ENCODE peak calls at places on chromosomes 2 and 18, in six cellular contexts. C is GM12892; B is NCI-H2029 treated with DMSO at 0.1 percent for 48 hours; Y is stimulated activated CD4-positive, alpha-beta T cell treated with anti-CD3 and anti-CD28 coated beads, Interleukin-1b, Interleukin-23, amount 100 ng/mL, for 48 hours; K is fibroblast of the conjunctiva; H is activated CD4-positive, alpha-beta T cell treated with anti-CD3 and anti-CD28 coated beads, Interleukin-2, amount 50 U/mL, for 1 hour. F is an unnamed sample.

GRCh38 chr2:225002039-225002655 is 40.1 kb downstream of the DOCK10 start:
- DNase-seq in C (peak), B (peak), Y (peak), K (peak), H (peak), F (peak)

GRCh38 chr2:113178891-113179290 is 5.1 kb downstream of the PSD4 start:
- DNase-seq in C (no peak), B (no peak), Y (peak), K (no peak), H (peak), F (no peak)

GRCh38 chr2:715847-716573 is 38.8 kb upstream of the TMEM18 start:
- DNase-seq in C (no peak), B (no peak), Y (no peak), K (no peak), H (no peak), F (no peak)

GRCh38 chr2:70450641-70451250 is 102.9 kb downstream of the TGFA start:
- DNase-seq in C (no peak), B (no peak), Y (no peak), K (no peak), H (no peak), F (no peak)

GRCh38 chr2:150485114-150485870 is 2.2 kb downstream of the RND3 start:
- DNase-seq in C (peak), B (peak), Y (no peak), K (peak), H (no peak), F (no peak)

GRCh38 chr2:188609321-188610049 is 317.8 kb downstream of the GULP1 start:
- DNase-seq in C (no peak), B (no peak), Y (no peak), K (no peak), H (no peak), F (no peak)

GRCh38 chr2:100126897-100127401 is 15.4 kb downstream of the AFF3 start:
- DNase-seq in C (no peak), B (no peak), Y (no peak), K (no peak), H (no peak), F (no peak)

GRCh38 chr2:12918841-12919445 is 202.2 kb downstream of the TRIB2 start:
- DNase-seq in C (no peak), B (no peak), Y (no peak), K (peak), H (no peak), F (no peak)

GRCh38 chr2:167140767-167141166 is 252.5 kb downstream of the XIRP2 start:
- DNase-seq in C (no peak), B (no peak), Y (no peak), K (peak), H (no peak), F (no peak)

GRCh38 chr2:162422894-162423293 is 79.0 kb downstream of the GCA start:
- DNase-seq in C (no peak), B (no peak), Y (no peak), K (no peak), H (no peak), F (no peak)

GRCh38 chr2:8837795-8838140 is 355 bp upstream of the KIDINS220 start:
- DNase-seq in C (no peak), B (no peak), Y (no peak), K (no peak), H (no peak), F (no peak)

GRCh38 chr18:23752796-23753195 is 63.5 kb downstream of the LAMA3 start:
- DNase-seq in C (no peak), B (no peak), Y (no peak), K (peak), H (no peak), F (no peak)

GRCh38 chr2:38856165-38856564 is 19.6 kb downstream of the DHX57 start:
- DNase-seq in C (no peak), B (no peak), Y (no peak), K (peak), H (no peak), F (no peak)

GRCh38 chr2:224958873-224959272 is 83.4 kb downstream of the DOCK10 start:
- DNase-seq in C (no peak), B (no peak), Y (no peak), K (no peak), H (no peak), F (no peak)

GRCh38 chr2:209681201-209681735 is 90.4 kb upstream of the UNC80 start:
- DNase-seq in C (no peak), B (no peak), Y (no peak), K (no peak), H (no peak), F (no peak)

GRCh38 chr2:166614027-166614426 is 120.0 kb upstream of the SCN7A start:
- DNase-seq in C (no peak), B (peak), Y (no peak), K (no peak), H (no peak), F (no peak)

GRCh38 chr2:207163053-207163814 is 2.5 kb downstream of the KLF7 start:
- DNase-seq in C (no peak), B (no peak), Y (peak), K (peak), H (peak), F (no peak)

GRCh38 chr2:192741889-192742288 is 547.2 kb upstream of the TMEFF2 start:
- DNase-seq in C (no peak), B (no peak), Y (no peak), K (no peak), H (no peak), F (no peak)

GRCh38 chr2:23502096-23502495 is 117.1 kb downstream of the KLHL29 start:
- DNase-seq in C (no peak), B (no peak), Y (no peak), K (no peak), H (no peak), F (no peak)

GRCh38 chr18:36441872-36442271 is 144.4 kb downstream of the FHOD3 start:
- DNase-seq in C (no peak), B (no peak), Y (no peak), K (no peak), H (no peak), F (no peak)

GRCh38 chr18:28018361-28018760 is 158.6 kb downstream of the CDH2 start:
- DNase-seq in C (no peak), B (no peak), Y (no peak), K (no peak), H (no peak), F (no peak)

GRCh38 chr18:49849331-49850217 is 36.2 kb upstream of the ACAA2 start:
- DNase-seq in C (no peak), B (peak), Y (no peak), K (peak), H (no peak), F (no peak)

GRCh38 chr18:9803698-9804516 is 81.9 kb upstream of the TXNDC2 start:
- DNase-seq in C (no peak), B (no peak), Y (no peak), K (no peak), H (no peak), F (no peak)